ENCODE peak calls at places on chromosome 12, in ten cellular contexts. B is HFF-Myc, Y is colonic mucosa, Q is NCI-H82, O is NCI-H1092, W is HFFc6, V is COR-L47, S is C1 segment of cervical spinal cord, X is ELR, Z is NCI-H510A treated with DMSO at 0.1 percent for 48 hours. F is an unnamed sample.

GRCh38 chr12:104641862-104642261 is 185.1 kb downstream of the CHST11 start:
- DNase-seq in B (no peak), Y (no peak), Q (no peak), O (no peak), W (no peak), V (no peak), S (no peak), X (no peak), Z (no peak), F (no peak)

GRCh38 chr12:57836442-57837375 is 9.8 kb downstream of the CTDSP2 start:
- DNase-seq in B (peak), Y (peak), Q (peak), O (peak), W (peak), V (peak), S (peak), X (peak), Z (peak), F (peak)

GRCh38 chr12:51517316-51517715 is 73.7 kb upstream of the SCN8A start:
- DNase-seq in B (no peak), Y (no peak), Q (no peak), O (no peak), W (no peak), V (no peak), S (no peak), X (no peak), Z (no peak), F (no peak)

GRCh38 chr12:28830491-28830890 is 318.6 kb upstream of the FAR2 start:
- DNase-seq in B (no peak), Y (no peak), Q (no peak), O (no peak), W (no peak), V (no peak), S (no peak), X (no peak), Z (no peak), F (no peak)

GRCh38 chr12:45938566-45938965 is 51.8 kb downstream of the SCAF11 start:
- DNase-seq in B (no peak), Y (no peak), Q (peak), O (no peak), W (no peak), V (peak), S (no peak), X (no peak), Z (no peak), F (no peak)

GRCh38 chr12:130242506-130242905 is 80.2 kb downstream of the FZD10 start:
- DNase-seq in B (no peak), Y (no peak), Q (no peak), O (no peak), W (no peak), V (no peak), S (no peak), X (no peak), Z (no peak), F (no peak)

GRCh38 chr12:64120568-64120967 is 101.5 kb downstream of the KICS2 start:
- DNase-seq in B (no peak), Y (no peak), Q (no peak), O (no peak), W (peak), V (no peak), S (no peak), X (peak), Z (no peak), F (peak)

GRCh38 chr12:124720687-124721500 is 142.8 kb downstream of the SCARB1 start:
- DNase-seq in B (no peak), Y (no peak), Q (peak), O (peak), W (no peak), V (peak), S (no peak), X (peak), Z (peak), F (no peak)